ENCODE peak calls at places on chromosome 14, in four cellular contexts. E is HepG2, Q is SK-N-SH, C is K562. W is an unnamed sample.
A peak's percentile ranks its signal among the peaks of the same experiment; 100 is the strongest.

GRCh38 chr14:99592933-99593753 is 10.9 kb downstream of the CCDC85C start:
- DNase-seq in E (no peak), Q (no peak), C (no peak), W (no peak)

GRCh38 chr14:68583527-68584275 is 209.2 kb downstream of the ZFP36L1 start:
- DNase-seq in E (no peak), Q (no peak), C (no peak), W (no peak)

GRCh38 chr14:75976838-75977237 is 5.0 kb downstream of the TGFB3 start:
- DNase-seq in E (no peak), Q (no peak), C (no peak), W (no peak)

GRCh38 chr14:55446127-55446736 is 5.8 kb upstream of the TBPL2 start:
- DNase-seq in E (peak; percentile 64), Q (peak; percentile 75), C (peak; percentile 58), W (peak; percentile 71)

GRCh38 chr14:104741108-104741802 is 11.7 kb upstream of the SIVA1 start:
- DNase-seq in E (no peak), Q (peak; percentile 24), C (no peak), W (no peak)

GRCh38 chr14:77140937-77141591 is 527 bp downstream of the ZDHHC22 start:
- DNase-seq in E (no peak), Q (peak; percentile 94), C (peak; percentile 38), W (peak; percentile 84)

GRCh38 chr14:105199093-105199492 is 18.0 kb upstream of the NUDT14 start:
- DNase-seq in E (no peak), Q (no peak), C (peak; percentile 51), W (no peak)

GRCh38 chr14:34426313-34427295 is 35.4 kb downstream of the SPTSSA start:
- DNase-seq in E (no peak), Q (no peak), C (no peak), W (no peak)

GRCh38 chr14:68975667-68976066 is 3.4 kb downstream of the ACTN1 start:
- DNase-seq in E (no peak), Q (no peak), C (no peak), W (no peak)

GRCh38 chr14:20412876-20413784 is at the start of gene TEP1:
- DNase-seq in E (peak; percentile 62), Q (peak; percentile 87), C (peak; percentile 61), W (peak; percentile 80)

GRCh38 chr14:22552001-22552826 is 36.8 kb downstream of the DAD1 start:
- DNase-seq in E (no peak), Q (no peak), C (no peak), W (no peak)

GRCh38 chr14:52949711-52950409 is 990 bp downstream of the FERMT2 start:
- DNase-seq in E (peak; percentile 44), Q (peak; percentile 36), C (no peak), W (no peak)

GRCh38 chr14:52950898-52951729 is at the start of gene FERMT2:
- DNase-seq in E (peak; percentile 79), Q (peak; percentile 98), C (peak; percentile 57), W (peak; percentile 90)

GRCh38 chr14:52950410-52950897 is 396 bp downstream of the FERMT2 start:
- DNase-seq in E (peak; percentile 22), Q (peak; percentile 71), C (peak; percentile 4), W (peak; percentile 63)

GRCh38 chr14:52951730-52952481 is 1.1 kb upstream of the FERMT2 start:
- DNase-seq in E (peak; percentile 73), Q (peak; percentile 68), C (peak; percentile 8), W (peak; percentile 51)

GRCh38 chr14:52954346-52955214 is 3.7 kb upstream of the FERMT2 start:
- DNase-seq in E (no peak), Q (no peak), C (no peak), W (no peak)
- TF ChIP-seq FOXJ3 in E (no peak), Q (no peak), C (no peak), W (no peak)

DNA sequence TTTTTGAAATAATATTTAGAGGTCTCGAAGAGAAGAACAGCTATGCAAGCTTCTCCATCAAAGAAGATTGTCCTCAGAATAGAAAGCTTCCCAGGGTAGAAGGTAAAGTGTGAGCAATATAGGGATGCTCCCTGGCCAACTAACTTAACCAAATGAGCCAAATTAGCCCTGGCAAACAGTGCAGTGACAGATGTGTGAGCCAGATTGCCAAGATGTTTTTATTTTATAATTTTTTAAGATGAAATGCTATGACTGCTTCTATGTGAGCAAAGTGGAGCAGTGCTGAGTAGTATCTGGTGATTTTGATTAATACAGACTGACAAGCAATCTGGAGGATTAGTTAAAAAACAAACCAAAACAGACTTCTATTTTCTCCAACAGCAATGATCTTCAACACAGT is 202.1 kb downstream of the NOVA1 start:
- DNase-seq in E (no peak), Q (no peak), C (no peak), W (no peak)
- TF ChIP-seq FOXJ3 in E (no peak), Q (no peak), C (no peak), W (no peak)

GRCh38 chr14:95043314-95043713 is 114.0 kb downstream of the DICER1 start:
- DNase-seq in E (no peak), Q (no peak), C (no peak), W (no peak)
- TF ChIP-seq FOXJ3 in E (no peak), Q (no peak), C (no peak), W (no peak)

GRCh38 chr14:64112859-64113258 is 181.3 kb downstream of the ESR2 start:
- DNase-seq in E (no peak), Q (no peak), C (no peak), W (no peak)

GRCh38 chr14:64113279-64113678 is 180.9 kb downstream of the ESR2 start:
- DNase-seq in E (no peak), Q (no peak), C (no peak), W (no peak)

GRCh38 chr14:64114796-64115195 is 179.4 kb downstream of the ESR2 start:
- DNase-seq in E (no peak), Q (no peak), C (no peak), W (no peak)

GRCh38 chr14:64115401-64115800 is 178.8 kb downstream of the ESR2 start:
- DNase-seq in E (no peak), Q (no peak), C (no peak), W (no peak)

GRCh38 chr14:64114166-64114565 is 180.0 kb downstream of the ESR2 start:
- DNase-seq in E (no peak), Q (no peak), C (no peak), W (no peak)
- TF ChIP-seq FOXJ3 in E (no peak), Q (no peak), C (no peak), W (no peak)

W was measured in WTC11.